ENCODE peak calls at places on chromosomes 6 and 20, in nine cellular contexts. One of them, this sample, is unnamed.

GRCh38 chr6:169415179-169415578 is 161.5 kb upstream of the THBS2 start:
- DNase-seq in CD8-positive, alpha-beta T cell: no peak
- DNase-seq in cardiac fibroblast: no peak
- DNase-seq in prostate gland: no peak
- DNase-seq in GM13977: no peak
- DNase-seq in suprapubic skin: no peak
- DNase-seq in GM23338: peak
- DNase-seq in RWPE1: no peak
- DNase-seq in tibial artery: no peak
- DNase-seq in this sample: peak

GRCh38 chr6:25354078-25354940 is 75.1 kb downstream of the CARMIL1 start:
- DNase-seq in prostate gland: no peak
- DNase-seq in CD8-positive, alpha-beta T cell: no peak
- DNase-seq in RWPE1: no peak
- DNase-seq in GM23338: no peak
- DNase-seq in cardiac fibroblast: no peak
- DNase-seq in tibial artery: no peak
- DNase-seq in GM13977: no peak
- DNase-seq in suprapubic skin: no peak
- DNase-seq in this sample: no peak

GRCh38 chr20:34931771-34932170 is 23.8 kb downstream of the GSS start:
- DNase-seq in prostate gland: no peak
- DNase-seq in cardiac fibroblast: no peak
- DNase-seq in CD8-positive, alpha-beta T cell: no peak
- DNase-seq in RWPE1: no peak
- DNase-seq in tibial artery: no peak
- DNase-seq in GM23338: no peak
- DNase-seq in GM13977: no peak
- DNase-seq in suprapubic skin: no peak
- DNase-seq in this sample: no peak

GRCh38 chr20:45111799-45112471 is 3.0 kb downstream of the WFDC5 start:
- DNase-seq in GM13977: peak
- DNase-seq in GM23338: peak
- DNase-seq in CD8-positive, alpha-beta T cell: no peak
- DNase-seq in RWPE1: no peak
- DNase-seq in suprapubic skin: no peak
- DNase-seq in tibial artery: no peak
- DNase-seq in prostate gland: no peak
- DNase-seq in cardiac fibroblast: peak
- DNase-seq in this sample: peak

GRCh38 chr20:39676857-39677351 is 714.8 kb downstream of the DHX35 start:
- DNase-seq in GM13977: peak
- DNase-seq in RWPE1: no peak
- DNase-seq in CD8-positive, alpha-beta T cell: no peak
- DNase-seq in prostate gland: peak
- DNase-seq in tibial artery: no peak
- DNase-seq in cardiac fibroblast: peak
- DNase-seq in GM23338: peak
- DNase-seq in suprapubic skin: no peak
- DNase-seq in this sample: peak

GRCh38 chr6:3608159-3608558 is 143.4 kb downstream of the PXDC1 start:
- DNase-seq in prostate gland: no peak
- DNase-seq in RWPE1: no peak
- DNase-seq in cardiac fibroblast: no peak
- DNase-seq in GM23338: no peak
- DNase-seq in CD8-positive, alpha-beta T cell: no peak
- DNase-seq in GM13977: no peak
- DNase-seq in suprapubic skin: no peak
- DNase-seq in tibial artery: no peak
- DNase-seq in this sample: no peak

GRCh38 chr6:689223-689622 is 3.7 kb downstream of the EXOC2 start:
- DNase-seq in RWPE1: no peak
- DNase-seq in prostate gland: no peak
- DNase-seq in GM13977: no peak
- DNase-seq in CD8-positive, alpha-beta T cell: no peak
- DNase-seq in cardiac fibroblast: no peak
- DNase-seq in tibial artery: no peak
- DNase-seq in suprapubic skin: no peak
- DNase-seq in GM23338: no peak
- DNase-seq in this sample: no peak

GRCh38 chr6:108616544-108616943 is 55.8 kb downstream of the FOXO3 start:
- DNase-seq in cardiac fibroblast: peak
- DNase-seq in tibial artery: no peak
- DNase-seq in GM23338: no peak
- DNase-seq in prostate gland: no peak
- DNase-seq in suprapubic skin: no peak
- DNase-seq in GM13977: no peak
- DNase-seq in CD8-positive, alpha-beta T cell: no peak
- DNase-seq in RWPE1: no peak
- DNase-seq in this sample: peak

DNA sequence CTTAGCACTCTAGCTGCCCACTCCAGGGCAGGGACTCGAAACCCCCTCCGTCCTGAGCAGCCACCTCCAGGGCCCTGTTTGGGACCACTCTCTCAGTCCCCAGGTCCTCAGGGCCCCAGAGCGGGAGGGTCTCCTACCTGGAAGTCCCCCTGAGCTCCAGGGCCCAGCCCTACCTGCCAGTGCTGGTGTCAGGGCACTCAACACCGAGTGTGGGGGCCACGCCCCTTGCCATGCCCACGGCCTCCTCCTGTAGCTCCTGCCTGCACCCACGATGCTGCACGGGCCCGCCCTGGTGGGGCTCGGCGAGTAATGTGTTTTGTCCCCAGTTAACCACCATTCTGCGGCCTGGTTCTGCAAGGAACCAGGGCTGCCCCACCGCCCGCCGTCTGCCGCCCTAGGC is 21.5 kb downstream of the SPDEF start:
- DNase-seq in RWPE1: no peak
- DNase-seq in cardiac fibroblast: no peak
- DNase-seq in prostate gland: no peak
- DNase-seq in GM13977: no peak
- DNase-seq in CD8-positive, alpha-beta T cell: no peak
- DNase-seq in tibial artery: no peak
- DNase-seq in suprapubic skin: no peak
- DNase-seq in GM23338: no peak
- DNase-seq in this sample: no peak
- TF ChIP-seq CTCF in RWPE1: no peak
- TF ChIP-seq CTCF in cardiac fibroblast: no peak
- TF ChIP-seq CTCF in prostate gland: no peak
- TF ChIP-seq CTCF in GM13977: no peak
- TF ChIP-seq CTCF in CD8-positive, alpha-beta T cell: no peak
- TF ChIP-seq CTCF in tibial artery: no peak
- TF ChIP-seq CTCF in suprapubic skin: no peak
- TF ChIP-seq CTCF in GM23338: no peak
- TF ChIP-seq CTCF in this sample: no peak

DNA sequence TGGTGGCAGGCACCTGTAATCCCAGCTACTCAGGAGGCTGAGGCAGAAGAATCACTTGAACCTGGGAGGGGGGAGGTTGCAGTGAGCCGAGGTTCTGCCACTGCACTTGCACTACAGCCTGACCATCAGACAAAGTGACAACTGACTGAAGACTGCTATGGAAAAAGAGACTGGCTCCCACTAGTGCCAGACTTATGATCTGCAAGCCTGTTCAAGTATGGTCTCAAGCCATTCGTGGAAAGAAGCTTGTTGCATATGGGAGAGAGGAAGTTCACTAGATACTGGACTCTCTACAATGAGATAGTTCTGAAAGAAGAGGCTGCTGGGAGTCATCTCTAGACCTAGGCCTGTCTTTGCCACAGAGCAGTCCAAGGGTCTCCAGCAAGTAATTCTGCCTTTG is 26.7 kb downstream of the MDN1 start:
- DNase-seq in GM23338: peak
- DNase-seq in tibial artery: no peak
- DNase-seq in cardiac fibroblast: peak
- DNase-seq in RWPE1: peak
- DNase-seq in prostate gland: no peak
- DNase-seq in GM13977: peak
- DNase-seq in suprapubic skin: no peak
- DNase-seq in CD8-positive, alpha-beta T cell: no peak
- DNase-seq in this sample: peak
- TF ChIP-seq CTCF in GM23338: peak
- TF ChIP-seq CTCF in tibial artery: no peak
- TF ChIP-seq CTCF in cardiac fibroblast: peak
- TF ChIP-seq CTCF in RWPE1: peak
- TF ChIP-seq CTCF in prostate gland: no peak
- TF ChIP-seq CTCF in GM13977: peak
- TF ChIP-seq CTCF in suprapubic skin: peak
- TF ChIP-seq CTCF in CD8-positive, alpha-beta T cell: no peak
- TF ChIP-seq CTCF in this sample: peak

DNA sequence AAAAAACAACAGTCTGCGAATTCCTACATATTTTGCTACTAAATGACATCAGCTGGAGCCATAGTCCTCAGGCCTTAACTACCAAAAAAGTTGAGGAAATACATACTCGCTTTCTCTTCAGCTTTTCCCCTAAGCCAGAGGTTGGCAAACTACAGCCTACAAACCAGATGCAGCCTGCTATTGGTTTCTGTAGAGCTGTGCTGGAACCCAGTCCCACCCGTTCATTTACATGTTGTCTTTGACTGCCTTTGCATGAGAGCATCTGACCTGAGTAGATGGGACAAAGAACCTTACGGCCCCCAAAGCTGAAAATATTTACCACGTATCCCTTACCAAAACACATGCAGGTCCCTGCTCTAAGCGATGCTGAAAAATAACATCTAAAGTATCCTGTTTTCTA is 124.3 kb downstream of the PRKN start:
- DNase-seq in GM23338: peak
- DNase-seq in cardiac fibroblast: no peak
- DNase-seq in RWPE1: no peak
- DNase-seq in GM13977: no peak
- DNase-seq in suprapubic skin: no peak
- DNase-seq in tibial artery: no peak
- DNase-seq in prostate gland: no peak
- DNase-seq in CD8-positive, alpha-beta T cell: no peak
- DNase-seq in this sample: no peak
- TF ChIP-seq CTCF in GM23338: no peak
- TF ChIP-seq CTCF in cardiac fibroblast: no peak
- TF ChIP-seq CTCF in RWPE1: no peak
- TF ChIP-seq CTCF in GM13977: no peak
- TF ChIP-seq CTCF in suprapubic skin: no peak
- TF ChIP-seq CTCF in tibial artery: no peak
- TF ChIP-seq CTCF in prostate gland: no peak
- TF ChIP-seq CTCF in CD8-positive, alpha-beta T cell: no peak
- TF ChIP-seq CTCF in this sample: no peak

DNA sequence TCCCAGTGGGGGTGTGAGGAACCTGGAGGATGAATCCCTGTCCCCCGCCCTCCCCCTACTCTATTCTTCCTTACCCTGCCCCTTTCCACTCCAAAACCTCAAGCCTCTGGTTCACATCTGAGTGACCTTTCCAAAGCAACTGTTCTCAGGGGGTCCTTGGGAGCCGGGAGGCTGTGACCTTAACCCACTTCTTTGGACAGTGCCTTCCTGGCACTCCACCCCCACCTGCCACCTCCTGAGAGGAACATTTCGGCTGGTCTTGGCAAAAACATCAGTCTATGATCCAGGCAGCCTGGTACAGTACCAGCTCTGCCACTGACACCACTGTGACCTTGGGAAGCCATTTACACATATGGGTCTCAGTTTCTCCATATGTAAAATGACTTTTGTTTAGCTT is 121.7 kb downstream of the MRPL14 start:
- DNase-seq in GM23338: no peak
- DNase-seq in tibial artery: peak
- DNase-seq in RWPE1: no peak
- DNase-seq in cardiac fibroblast: no peak
- DNase-seq in suprapubic skin: no peak
- DNase-seq in CD8-positive, alpha-beta T cell: no peak
- DNase-seq in prostate gland: no peak
- DNase-seq in GM13977: no peak
- DNase-seq in this sample: no peak
- TF ChIP-seq CTCF in GM23338: no peak
- TF ChIP-seq CTCF in tibial artery: no peak
- TF ChIP-seq CTCF in RWPE1: no peak
- TF ChIP-seq CTCF in cardiac fibroblast: no peak
- TF ChIP-seq CTCF in suprapubic skin: no peak
- TF ChIP-seq CTCF in CD8-positive, alpha-beta T cell: no peak
- TF ChIP-seq CTCF in prostate gland: no peak
- TF ChIP-seq CTCF in GM13977: no peak
- TF ChIP-seq CTCF in this sample: no peak

GRCh38 chr6:121485359-121485809 is 49.9 kb downstream of the GJA1 start:
- DNase-seq in suprapubic skin: no peak
- DNase-seq in RWPE1: peak
- DNase-seq in tibial artery: no peak
- DNase-seq in GM13977: no peak
- DNase-seq in cardiac fibroblast: peak
- DNase-seq in prostate gland: no peak
- DNase-seq in CD8-positive, alpha-beta T cell: no peak
- DNase-seq in GM23338: peak
- DNase-seq in this sample: peak

GRCh38 chr6:121480099-121480713 is 44.8 kb downstream of the GJA1 start:
- DNase-seq in prostate gland: no peak
- DNase-seq in tibial artery: no peak
- DNase-seq in suprapubic skin: no peak
- DNase-seq in CD8-positive, alpha-beta T cell: no peak
- DNase-seq in GM13977: no peak
- DNase-seq in GM23338: peak
- DNase-seq in cardiac fibroblast: no peak
- DNase-seq in RWPE1: no peak
- DNase-seq in this sample: no peak

GRCh38 chr6:121479486-121480098 is 44.1 kb downstream of the GJA1 start:
- DNase-seq in RWPE1: no peak
- DNase-seq in suprapubic skin: no peak
- DNase-seq in GM13977: no peak
- DNase-seq in GM23338: no peak
- DNase-seq in tibial artery: no peak
- DNase-seq in prostate gland: no peak
- DNase-seq in cardiac fibroblast: no peak
- DNase-seq in CD8-positive, alpha-beta T cell: no peak
- DNase-seq in this sample: no peak

GRCh38 chr6:121482751-121483150 is 47.3 kb downstream of the GJA1 start:
- DNase-seq in GM23338: no peak
- DNase-seq in cardiac fibroblast: no peak
- DNase-seq in GM13977: no peak
- DNase-seq in tibial artery: no peak
- DNase-seq in prostate gland: no peak
- DNase-seq in suprapubic skin: no peak
- DNase-seq in RWPE1: no peak
- DNase-seq in CD8-positive, alpha-beta T cell: no peak
- DNase-seq in this sample: no peak

DNA sequence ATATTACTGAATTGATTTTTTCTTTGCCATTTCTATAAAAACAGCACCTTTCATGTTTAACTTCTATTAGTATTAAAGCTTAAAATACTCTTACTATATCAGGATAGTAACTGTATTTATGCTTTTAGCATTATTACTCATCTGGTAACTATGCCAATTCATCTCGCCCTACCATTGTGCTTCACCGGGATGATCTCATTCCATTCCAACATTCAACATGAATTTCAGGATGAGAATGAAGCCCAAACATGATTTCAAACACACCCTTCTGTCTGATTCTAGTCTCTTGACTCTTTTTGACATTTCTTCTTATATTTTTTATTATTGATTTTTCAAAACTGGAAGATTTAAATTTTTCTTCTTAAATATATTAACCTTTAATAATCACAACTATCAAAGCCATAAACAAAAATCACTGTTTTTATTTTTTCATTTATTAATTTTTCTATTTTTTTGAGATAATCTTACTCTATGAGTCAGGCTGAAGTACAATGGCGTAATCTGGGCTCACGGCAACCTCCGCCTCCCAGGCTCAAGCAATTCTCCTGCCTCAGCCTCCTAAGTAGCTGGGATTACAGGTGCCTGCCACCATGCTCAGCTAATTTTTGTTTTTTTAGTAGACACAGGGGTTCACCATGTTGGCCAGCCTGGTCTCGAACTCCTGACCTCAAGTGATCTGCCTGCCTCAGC is 46.7 kb downstream of the GJA1 start:
- DNase-seq in CD8-positive, alpha-beta T cell: no peak
- DNase-seq in tibial artery: no peak
- DNase-seq in cardiac fibroblast: peak
- DNase-seq in GM13977: no peak
- DNase-seq in prostate gland: no peak
- DNase-seq in RWPE1: peak
- DNase-seq in suprapubic skin: no peak
- DNase-seq in GM23338: no peak
- DNase-seq in this sample: peak
- TF ChIP-seq CTCF in CD8-positive, alpha-beta T cell: no peak
- TF ChIP-seq CTCF in tibial artery: no peak
- TF ChIP-seq CTCF in cardiac fibroblast: no peak
- TF ChIP-seq CTCF in GM13977: no peak
- TF ChIP-seq CTCF in prostate gland: no peak
- TF ChIP-seq CTCF in RWPE1: no peak
- TF ChIP-seq CTCF in suprapubic skin: no peak
- TF ChIP-seq CTCF in GM23338: no peak
- TF ChIP-seq CTCF in this sample: no peak